ENCODE peak calls at places on chromosomes 3 and 15, in seven cellular contexts. C is choroid plexus epithelial cell; X is bronchial epithelial cell; Q is naive thymus-derived CD8-positive, alpha-beta T cell; I is GDM1; B is fibroblast of villous mesenchyme; J is T-helper 9 cell. K is an unnamed sample.

GRCh38 chr15:37907136-37907535 is 27.3 kb upstream of the TMCO5A start:
- DNase-seq in C (peak), I (no peak), B (peak), J (no peak), Q (no peak), X (peak), K (no peak)

GRCh38 chr3:141686477-141687280 is 51.4 kb upstream of the RNF7 start:
- DNase-seq in Q (no peak), C (peak), I (no peak), J (no peak), B (peak), X (peak), K (peak)

GRCh38 chr15:92869977-92870644 is 30.0 kb upstream of the CHD2 start:
- DNase-seq in I (no peak), X (peak), J (no peak), Q (no peak), C (no peak), B (peak), K (no peak)

GRCh38 chr15:77710637-77711036 is 77.9 kb upstream of the LINGO1 start:
- DNase-seq in B (no peak), J (no peak), I (no peak), Q (no peak), C (no peak), X (no peak), K (no peak)

GRCh38 chr3:108296239-108296638 is at the start of gene HHLA2:
- DNase-seq in C (no peak), Q (no peak), X (peak), B (no peak), J (no peak), I (no peak), K (no peak)

GRCh38 chr3:177424541-177424940 is 227.3 kb upstream of the TBL1XR1 start:
- DNase-seq in X (no peak), C (no peak), Q (no peak), I (no peak), J (no peak), B (no peak), K (no peak)

GRCh38 chr3:14093831-14094230 is 30.8 kb downstream of the CHCHD4 start:
- DNase-seq in X (peak), J (no peak), B (no peak), Q (no peak), I (no peak), C (no peak), K (no peak)

GRCh38 chr15:69820819-69821218 is 276.9 kb downstream of the TLE3 start:
- DNase-seq in B (no peak), X (no peak), I (no peak), J (no peak), C (peak), Q (no peak), K (no peak)

GRCh38 chr15:73457334-73457733 is 14.4 kb downstream of the REC114 start:
- DNase-seq in X (no peak), I (no peak), Q (no peak), B (no peak), C (no peak), J (no peak), K (no peak)

GRCh38 chr15:90396321-90396720 is 8.3 kb downstream of the IQGAP1 start:
- DNase-seq in J (no peak), I (no peak), C (no peak), Q (no peak), B (no peak), X (no peak), K (no peak)

GRCh38 chr3:171234298-171235020 is 207.9 kb upstream of the SLC2A2 start:
- DNase-seq in J (no peak), B (no peak), I (no peak), C (no peak), Q (no peak), X (no peak), K (no peak)

GRCh38 chr3:195028877-195029606 is 241.9 kb downstream of the XXYLT1 start:
- DNase-seq in X (no peak), J (no peak), Q (no peak), I (no peak), C (no peak), B (no peak), K (no peak)

K was measured in effector memory CD8-positive, alpha-beta T cell.